ENCODE peak calls at places on chromosome 21, in eight cellular contexts. J is pancreas; U is mucosa of descending colon; S is NCI-H774; Z is cardiac septum; O is activated naive CD8-positive, alpha-beta T cell treated with anti-CD3 and anti-CD28 coated beads for 36 hours; E is HuH-7; T is endothelial cell. A is an unnamed sample.

GRCh38 chr21:31136891-31137290 is 98.6 kb upstream of the KRTAP19-8 start:
- DNase-seq in J (no peak), U (no peak), S (no peak), Z (no peak), O (no peak), E (peak; percentile 12), T (no peak), A (no peak)

GRCh38 chr21:42063578-42064521 is 7.3 kb upstream of the UMODL1 start:
- DNase-seq in J (no peak), U (peak; percentile 75), S (no peak), Z (no peak), O (peak; percentile 69), E (no peak), T (no peak), A (peak; percentile 78)

GRCh38 chr21:25421327-25422028 is 185.8 kb downstream of the MRPL39 start:
- DNase-seq in J (no peak), U (peak; percentile 50), S (peak; percentile 46), Z (no peak), O (peak; percentile 62), E (peak; percentile 2), T (peak; percentile 29), A (no peak)

GRCh38 chr21:39014751-39015150 is 168.5 kb downstream of the PSMG1 start:
- DNase-seq in J (no peak), U (no peak), S (no peak), Z (no peak), O (no peak), E (no peak), T (no peak), A (peak; percentile 88)

GRCh38 chr21:41500931-41501381 is 7.0 kb downstream of the TMPRSS2 start:
- DNase-seq in J (no peak), U (peak; percentile 73), S (no peak), Z (no peak), O (no peak), E (no peak), T (no peak), A (no peak)

GRCh38 chr21:33042812-33043211 is 17.1 kb downstream of the OLIG2 start:
- DNase-seq in J (no peak), U (no peak), S (no peak), Z (no peak), O (no peak), E (no peak), T (no peak), A (peak; percentile 56)

GRCh38 chr21:33286600-33287456 is 20.7 kb downstream of the IL10RB start:
- DNase-seq in J (no peak), U (peak; percentile 54), S (no peak), Z (no peak), O (no peak), E (no peak), T (no peak), A (peak; percentile 40)

GRCh38 chr21:42319851-42320602 is 4.8 kb upstream of the TFF3 start:
- DNase-seq in J (no peak), U (peak; percentile 55), S (no peak), Z (peak; percentile 73), O (no peak), E (no peak), T (no peak), A (no peak)

GRCh38 chr21:42009018-42009830 is 936 bp downstream of the ZBTB21 start:
- DNase-seq in J (peak; percentile 85), U (peak; percentile 62), S (no peak), Z (no peak), O (peak; percentile 71), E (peak; percentile 40), T (peak; percentile 53), A (peak; percentile 60)

GRCh38 chr21:15517394-15517793 is 212.4 kb upstream of the USP25 start:
- DNase-seq in J (no peak), U (no peak), S (no peak), Z (no peak), O (no peak), E (no peak), T (no peak), A (no peak)

GRCh38 chr21:43922949-43923348 is 57.9 kb downstream of the AGPAT3 start:
- DNase-seq in J (peak; percentile 39), U (no peak), S (no peak), Z (no peak), O (no peak), E (no peak), T (no peak), A (no peak)

GRCh38 chr21:25307489-25307888 is 299.8 kb downstream of the MRPL39 start:
- DNase-seq in J (no peak), U (no peak), S (no peak), Z (no peak), O (no peak), E (no peak), T (no peak), A (no peak)

GRCh38 chr21:34910396-34910795 is 138.7 kb downstream of the RUNX1 start:
- DNase-seq in J (no peak), U (no peak), S (no peak), Z (no peak), O (no peak), E (no peak), T (no peak), A (no peak)

GRCh38 chr21:29359718-29360117 is 61.0 kb downstream of the BACH1 start:
- DNase-seq in J (no peak), U (no peak), S (no peak), Z (no peak), O (no peak), E (no peak), T (no peak), A (peak; percentile 47)

GRCh38 chr21:46185717-46186116 is 1.5 kb upstream of the SPATC1L start:
- DNase-seq in J (no peak), U (no peak), S (no peak), Z (peak; percentile 61), O (no peak), E (no peak), T (no peak), A (no peak)

GRCh38 chr21:36297938-36298572 is 21.9 kb upstream of the MORC3 start:
- DNase-seq in J (no peak), U (peak; percentile 91), S (no peak), Z (peak; percentile 76), O (peak; percentile 56), E (no peak), T (no peak), A (peak; percentile 70)

GRCh38 chr21:34335316-34335715 is 28.5 kb upstream of the KCNE2 start:
- DNase-seq in J (no peak), U (no peak), S (peak; percentile 68), Z (no peak), O (no peak), E (no peak), T (no peak), A (no peak)

GRCh38 chr21:37130971-37131370 is 57.9 kb downstream of the TTC3 start:
- DNase-seq in J (no peak), U (no peak), S (no peak), Z (no peak), O (no peak), E (no peak), T (no peak), A (peak; percentile 50)

GRCh38 chr21:44267655-44268142 is 6.0 kb upstream of the DNMT3L start:
- DNase-seq in J (peak; percentile 27), U (no peak), S (no peak), Z (no peak), O (no peak), E (no peak), T (no peak), A (no peak)

GRCh38 chr21:42572906-42573495 is 59.3 kb downstream of the SLC37A1 start:
- DNase-seq in J (peak; percentile 17), U (no peak), S (no peak), Z (peak; percentile 49), O (no peak), E (no peak), T (no peak), A (no peak)

GRCh38 chr21:44793269-44794030 is 8.2 kb downstream of the UBE2G2 start:
- DNase-seq in J (no peak), U (peak; percentile 69), S (peak; percentile 2), Z (no peak), O (peak; percentile 48), E (peak; percentile 83), T (peak; percentile 55), A (peak; percentile 51)

GRCh38 chr21:36288651-36289243 is 31.2 kb upstream of the MORC3 start:
- DNase-seq in J (no peak), U (no peak), S (no peak), Z (no peak), O (no peak), E (no peak), T (no peak), A (peak; percentile 15)

GRCh38 chr21:44728716-44729115 is 17.3 kb upstream of the TSPEAR start:
- DNase-seq in J (no peak), U (no peak), S (no peak), Z (peak; percentile 7), O (no peak), E (no peak), T (no peak), A (no peak)

GRCh38 chr21:36236052-36236730 is 79.6 kb downstream of the DOP1B start:
- DNase-seq in J (no peak), U (no peak), S (no peak), Z (no peak), O (no peak), E (no peak), T (no peak), A (no peak)

GRCh38 chr21:34576043-34576466 is 38.9 kb downstream of the RCAN1 start:
- DNase-seq in J (no peak), U (peak; percentile 66), S (no peak), Z (no peak), O (no peak), E (no peak), T (no peak), A (peak; percentile 53)

GRCh38 chr21:42041711-42042110 is 29.4 kb upstream of the UMODL1 start:
- DNase-seq in J (no peak), U (no peak), S (no peak), Z (no peak), O (no peak), E (no peak), T (no peak), A (no peak)

GRCh38 chr21:25298512-25299491 is 308.5 kb downstream of the MRPL39 start:
- DNase-seq in J (no peak), U (no peak), S (no peak), Z (no peak), O (no peak), E (no peak), T (no peak), A (no peak)

GRCh38 chr21:33915368-33916199 is at the start of gene ATP5PO:
- DNase-seq in J (peak; percentile 100), U (peak; percentile 98), S (peak; percentile 96), Z (peak; percentile 99), O (peak; percentile 96), E (peak; percentile 73), T (peak; percentile 96), A (peak; percentile 94)

GRCh38 chr21:38990424-38990794 is 184.7 kb downstream of the ETS2 start:
- DNase-seq in J (no peak), U (peak; percentile 65), S (no peak), Z (no peak), O (no peak), E (no peak), T (no peak), A (no peak)

GRCh38 chr21:31915566-31915965 is 42.7 kb downstream of the HUNK start:
- DNase-seq in J (no peak), U (no peak), S (no peak), Z (no peak), O (no peak), E (no peak), T (no peak), A (no peak)

GRCh38 chr21:29145837-29146453 is 15.5 kb downstream of the MAP3K7CL start:
- DNase-seq in J (no peak), U (no peak), S (no peak), Z (no peak), O (no peak), E (no peak), T (no peak), A (peak; percentile 87)

GRCh38 chr21:32496536-32496935 is 84.0 kb downstream of the EVA1C start:
- DNase-seq in J (no peak), U (no peak), S (no peak), Z (peak; percentile 69), O (no peak), E (no peak), T (no peak), A (no peak)

GRCh38 chr21:42187976-42188653 is 30.8 kb upstream of the ABCG1 start:
- DNase-seq in J (no peak), U (peak; percentile 71), S (no peak), Z (no peak), O (peak; percentile 78), E (no peak), T (no peak), A (peak; percentile 12)

GRCh38 chr21:31623664-31624063 is 35.8 kb upstream of the SOD1 start:
- DNase-seq in J (no peak), U (no peak), S (no peak), Z (no peak), O (no peak), E (no peak), T (no peak), A (no peak)